ENCODE peak calls at places on chromosome 2, in nine cellular contexts. M is stimulated activated CD4-positive, alpha-beta T cell treated with anti-CD3 and anti-CD28 coated beads, Interleukin-4, amount 100 ng/mL, for 1 hour; I is NCI-H2081 treated with DMSO at 0.1 percent for 48 hours; F is activated CD8-positive, alpha-beta memory T cell treated with anti-CD3 and anti-CD28 coated beads for 24 hours; K is H54; S is caudate nucleus; U is activated CD4-positive, CD25-positive, alpha-beta regulatory T cell treated with anti-CD3 and anti-CD28 coated beads, Interleukin-2, amount 50 U/mL, for 16 hours; H is T-helper 9 cell; X is cerebellar cortex. A is an unnamed sample.

GRCh38 chr2:38407111-38407682 is 30.1 kb upstream of the ATL2 start:
- DNase-seq in X (peak), F (no peak), U (no peak), K (no peak), S (no peak), I (no peak), H (no peak), M (no peak), A (peak)

GRCh38 chr2:203400805-203401585 is 72.8 kb downstream of the ABI2 start:
- DNase-seq in M (no peak), U (no peak), X (no peak), F (no peak), H (no peak), S (peak), I (no peak), K (no peak), A (no peak)

GRCh38 chr2:172640389-172640788 is 84.5 kb downstream of the PDK1 start:
- DNase-seq in M (no peak), H (no peak), X (no peak), F (no peak), I (peak), U (no peak), K (no peak), S (no peak), A (no peak)

GRCh38 chr2:73292316-73292905 is 937 bp downstream of the EGR4 start:
- DNase-seq in M (no peak), H (no peak), K (no peak), I (no peak), F (no peak), S (no peak), U (no peak), X (no peak), A (no peak)

GRCh38 chr2:164896634-164897033 is 55.0 kb upstream of the COBLL1 start:
- DNase-seq in F (no peak), M (no peak), K (peak), U (no peak), S (no peak), H (no peak), X (no peak), I (no peak), A (peak)

GRCh38 chr2:17646838-17647701 is 106.5 kb downstream of the SMC6 start:
- DNase-seq in X (no peak), M (no peak), H (no peak), U (no peak), I (no peak), S (no peak), F (no peak), K (no peak), A (no peak)

GRCh38 chr2:166572958-166573357 is 78.9 kb upstream of the SCN7A start:
- DNase-seq in H (no peak), U (no peak), S (no peak), F (no peak), M (no peak), K (no peak), X (no peak), I (no peak), A (no peak)

GRCh38 chr2:72883356-72883962 is 3.7 kb upstream of the SPR start:
- DNase-seq in I (no peak), H (no peak), U (no peak), K (no peak), S (no peak), F (no peak), M (peak), X (no peak), A (peak)

GRCh38 chr2:71471276-71471675 is 17.9 kb downstream of the DYSF start:
- DNase-seq in F (no peak), K (peak), X (no peak), U (no peak), M (no peak), I (no peak), H (no peak), S (no peak), A (no peak)

GRCh38 chr2:70905443-70905842 is 30.3 kb upstream of the ATP6V1B1 start:
- DNase-seq in M (no peak), S (no peak), X (no peak), F (peak), H (no peak), U (no peak), K (no peak), I (no peak), A (no peak)